ENCODE peak calls at places on chromosomes 3 and 15, in four cellular contexts. L is K562, C is GM12878, V is HepG2. N is an unnamed sample.

GRCh38 chr3:169662215-169663070 is 1.1 kb downstream of the MECOM start:
- DNase-seq in C (no peak), V (peak; percentile 66), L (peak; percentile 76), N (peak; percentile 68)

GRCh38 chr15:38868326-38869114 is 303.9 kb upstream of the RASGRP1 start:
- DNase-seq in C (no peak), L (no peak), V (peak; percentile 11), N (no peak)

GRCh38 chr15:67067930-67068542 is 2.6 kb downstream of the SMAD3 start:
- DNase-seq in L (no peak), V (no peak), C (no peak), N (no peak)

GRCh38 chr15:68693071-68693470 is 114.3 kb downstream of the CORO2B start:
- DNase-seq in L (no peak), C (no peak), V (no peak), N (no peak)

GRCh38 chr15:70133296-70133695 is 35.6 kb upstream of the TLE3 start:
- DNase-seq in C (no peak), V (no peak), L (no peak), N (no peak)

GRCh38 chr3:13521309-13521708 is 27.6 kb upstream of the FBLN2 start:
- DNase-seq in C (no peak), L (no peak), V (no peak), N (no peak)

GRCh38 chr3:153252963-153253362 is 90.9 kb downstream of the RAP2B start:
- DNase-seq in L (no peak), C (no peak), V (no peak), N (no peak)

GRCh38 chr3:57918123-57918837 is 89.9 kb upstream of the FLNB start:
- DNase-seq in C (no peak), L (no peak), V (no peak), N (no peak)

GRCh38 chr15:22930782-22931484 is 49.2 kb downstream of the CYFIP1 start:
- DNase-seq in V (no peak), C (no peak), L (no peak), N (no peak)

GRCh38 chr3:11690863-11691833 is 47.4 kb upstream of the VGLL4 start:
- DNase-seq in V (peak; percentile 4), L (no peak), C (no peak), N (no peak)

GRCh38 chr3:151345854-151346253 is 16.5 kb upstream of the P2RY13 start:
- DNase-seq in L (no peak), C (no peak), V (no peak), N (no peak)

DNA sequence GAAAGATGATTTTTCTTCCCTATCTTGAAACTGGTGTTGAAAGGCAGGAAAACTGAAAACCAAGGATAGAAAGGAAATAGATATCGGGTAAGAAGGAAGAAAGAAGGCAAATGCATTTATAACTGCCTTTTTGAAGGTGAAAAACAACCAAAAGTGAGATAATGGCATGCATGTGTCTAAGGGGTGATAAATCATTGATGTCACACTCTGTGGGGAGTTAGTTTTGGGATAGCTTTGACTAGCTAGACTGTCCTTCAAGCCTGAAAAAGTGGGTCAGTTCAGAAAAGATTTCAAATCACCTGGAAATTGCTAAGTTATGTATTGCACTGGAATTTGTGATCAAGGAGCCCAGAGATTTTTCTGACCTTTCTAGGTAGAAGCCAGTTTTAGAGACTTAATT is 142.2 kb upstream of the UMPS start:
- DNase-seq in V (no peak), L (no peak), C (no peak), N (no peak)
- TF ChIP-seq BHLHE40 in V (no peak), L (no peak), C (no peak), N (no peak)

DNA sequence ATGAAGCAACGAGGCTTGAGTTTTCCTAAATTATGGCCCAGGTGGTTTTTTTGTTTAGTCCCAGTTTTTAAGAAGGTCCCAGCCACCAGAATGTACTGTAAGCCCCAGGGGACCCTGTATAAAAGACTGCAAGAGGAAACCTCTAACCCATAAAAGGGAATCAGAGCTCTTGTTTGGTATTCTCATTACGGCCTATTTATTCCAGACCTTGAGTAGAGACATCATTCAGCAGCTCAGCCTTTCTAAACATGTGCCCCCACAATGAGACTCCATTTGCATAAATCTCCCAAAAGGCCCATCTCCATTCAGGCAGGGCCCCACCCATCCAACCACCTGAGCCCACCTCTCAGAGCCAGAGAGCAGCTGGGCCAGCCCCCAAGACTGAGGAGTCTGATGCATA is 25.7 kb downstream of the ZDHHC3 start:
- DNase-seq in C (no peak), L (no peak), V (no peak), N (no peak)
- TF ChIP-seq TARDBP in C (no peak), L (no peak), V (no peak), N (no peak)

DNA sequence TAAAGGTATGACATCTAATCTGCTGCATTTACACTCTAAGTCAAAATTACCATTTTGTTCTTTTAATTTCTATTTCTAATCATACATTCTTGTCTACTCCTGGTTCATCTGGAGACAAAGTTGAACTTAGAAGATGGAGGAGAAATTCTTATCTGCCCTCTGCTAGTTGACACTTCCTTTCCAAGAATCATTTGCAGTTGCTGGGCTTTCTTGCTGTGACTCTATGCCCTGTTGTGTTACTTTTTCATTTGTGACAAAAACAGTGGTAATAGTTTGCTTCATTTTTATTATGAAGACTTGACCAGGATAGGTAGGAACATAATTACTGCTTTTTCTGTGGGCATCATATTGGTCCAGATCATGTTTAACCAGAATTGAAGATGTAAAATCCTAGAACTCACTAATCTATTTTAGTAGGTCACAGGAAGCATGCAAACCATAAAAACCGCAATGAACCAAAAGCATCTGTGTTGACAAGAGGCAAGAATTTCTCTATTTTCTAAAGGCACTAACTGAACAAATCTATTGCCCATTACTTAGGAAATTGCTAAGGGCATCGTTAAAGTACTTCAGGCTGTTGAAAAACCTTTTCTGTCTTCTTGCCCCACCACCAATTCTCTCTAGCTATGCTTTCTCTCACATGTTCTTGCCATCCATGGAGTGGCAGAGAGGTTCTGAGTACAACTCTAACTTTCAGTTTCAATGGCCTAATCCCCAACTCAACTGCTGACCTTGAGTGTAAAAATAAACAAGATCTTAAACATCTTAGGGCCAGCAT is 4.2 kb upstream of the CCR2 start:
- DNase-seq in V (no peak), C (no peak), L (no peak), N (no peak)
- TF ChIP-seq FOXM1 in V (no peak), C (no peak), L (no peak), N (no peak)

GRCh38 chr3:78176869-78177268 is 1137.0 kb downstream of the ROBO2 start:
- DNase-seq in C (no peak), V (peak; percentile 52), L (no peak), N (no peak)

GRCh38 chr3:78178740-78179139 is 1138.8 kb downstream of the ROBO2 start:
- DNase-seq in C (no peak), V (no peak), L (no peak), N (no peak)

GRCh38 chr3:78177780-78178179 is 1137.9 kb downstream of the ROBO2 start:
- DNase-seq in C (no peak), V (no peak), L (no peak), N (no peak)

DNA sequence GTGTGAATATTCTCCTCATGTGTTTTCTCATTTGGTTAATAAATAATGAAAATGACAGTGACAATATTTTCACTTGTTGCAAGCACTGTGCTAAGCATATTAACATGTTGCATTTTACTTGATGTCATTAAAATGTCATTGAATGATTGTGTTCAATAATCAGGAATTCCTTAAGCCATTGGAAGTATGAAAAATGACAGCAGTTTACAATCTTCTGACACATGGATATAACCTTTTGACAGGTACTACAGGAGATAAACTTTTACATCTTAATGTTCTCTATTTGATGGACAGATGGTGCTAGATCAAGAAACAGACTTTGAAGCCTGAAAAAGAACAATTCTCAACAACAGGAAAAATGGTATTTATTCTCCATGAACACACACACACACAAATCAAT is 1138.3 kb downstream of the ROBO2 start:
- DNase-seq in C (no peak), L (no peak), V (no peak), N (no peak)
- TF ChIP-seq BHLHE40 in C (no peak), L (no peak), V (no peak), N (no peak)

N was measured in HEK293T.